ENCODE peak calls at places on chromosomes 16 and 17, in five cellular contexts. Y is K562, L is HepG2, U is SK-N-SH, B is H1. I is an unnamed sample.
A peak's percentile ranks its signal among the peaks of the same experiment; 100 is the strongest.

GRCh38 chr17:80214012-80214877 is 5.9 kb downstream of the SGSH start:
- DNase-seq in U (no peak), B (no peak), Y (no peak), L (no peak), I (no peak)

GRCh38 chr16:85225721-85226120 is 113.4 kb upstream of the CIBAR2 start:
- DNase-seq in U (no peak), B (no peak), Y (no peak), L (no peak), I (no peak)

GRCh38 chr16:50662306-50662940 is 18.7 kb downstream of the SNX20 start:
- DNase-seq in L (no peak), U (no peak), B (no peak), Y (no peak), I (no peak)

GRCh38 chr17:50993544-50993943 is 127.1 kb downstream of the SPAG9 start:
- DNase-seq in L (no peak), Y (no peak), U (no peak), B (no peak), I (no peak)

GRCh38 chr17:34151081-34151480 is 104.0 kb upstream of the CCL2 start:
- DNase-seq in B (no peak), U (no peak), L (no peak), Y (no peak), I (no peak)

GRCh38 chr16:25823891-25824290 is 132.1 kb downstream of the HS3ST4 start:
- DNase-seq in U (no peak), L (no peak), Y (no peak), B (no peak), I (no peak)

GRCh38 chr17:39927928-39928867 is 666 bp downstream of the LRRC3C start:
- DNase-seq in B (peak; percentile 81), L (peak; percentile 72), Y (no peak), U (peak; percentile 52), I (no peak)

GRCh38 chr17:77400445-77400870 is 259.7 kb downstream of the SEC14L1 start:
- DNase-seq in B (no peak), L (no peak), U (peak; percentile 95), Y (peak; percentile 55), I (peak; percentile 36)

GRCh38 chr16:90057738-90058173 is 19.4 kb downstream of the PRDM7 start:
- DNase-seq in U (no peak), L (peak; percentile 71), B (no peak), Y (peak; percentile 71), I (no peak)

GRCh38 chr17:67588326-67588725 is 129.4 kb upstream of the NOL11 start:
- DNase-seq in U (no peak), B (no peak), Y (no peak), L (no peak), I (no peak)

GRCh38 chr17:39679521-39680192 is 8.2 kb downstream of the PGAP3 start:
- DNase-seq in B (no peak), L (no peak), Y (no peak), U (no peak), I (no peak)

GRCh38 chr17:28747046-28747691 is 3.4 kb downstream of the TRAF4 start:
- DNase-seq in U (no peak), B (no peak), Y (no peak), L (no peak), I (no peak)

GRCh38 chr16:56611281-56611833 is 3.0 kb downstream of the MT2A start:
- DNase-seq in B (no peak), Y (no peak), U (no peak), L (peak; percentile 78), I (no peak)

GRCh38 chr17:3951003-3951402 is 13.2 kb downstream of the ATP2A3 start:
- DNase-seq in L (no peak), Y (no peak), B (no peak), U (no peak), I (no peak)

DNA sequence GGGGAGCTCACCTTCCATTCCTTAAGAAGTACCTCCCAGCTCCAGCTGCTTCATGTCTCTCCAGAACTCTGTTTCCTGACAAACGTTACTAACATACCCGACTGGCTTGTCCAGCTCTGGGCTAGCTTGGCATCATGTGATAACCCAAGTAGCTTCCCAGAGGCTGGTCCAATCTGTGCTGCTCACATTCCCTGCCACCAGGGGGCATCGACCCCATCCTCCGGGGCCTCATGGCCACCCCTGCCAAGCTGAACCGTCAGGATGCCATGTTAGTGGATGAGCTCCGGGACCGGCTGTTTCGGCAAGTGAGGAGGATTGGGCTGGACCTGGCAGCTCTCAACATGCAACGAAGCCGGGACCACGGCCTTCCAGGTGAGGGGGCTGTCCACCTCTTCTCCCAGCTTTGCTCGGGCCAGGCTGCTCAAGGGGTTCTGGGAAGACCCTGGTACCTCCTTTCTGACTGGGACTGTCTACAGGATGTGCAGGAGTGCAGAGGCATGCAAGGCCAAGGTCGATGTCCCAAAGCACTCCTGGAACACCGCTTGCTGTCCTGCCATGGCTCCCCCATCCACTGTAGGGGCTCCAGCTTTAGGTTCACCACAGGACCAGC is 7.6 kb downstream of the EPX start:
- DNase-seq in Y (peak; percentile 62), B (peak; percentile 89), U (peak; percentile 89), L (peak; percentile 52), I (peak; percentile 61)
- TF ChIP-seq GABPA in Y (no peak), B (peak; percentile 18), U (no peak), L (no peak), I (no peak)

GRCh38 chr17:6489016-6489550 is 44.8 kb downstream of the PIMREG start:
- DNase-seq in B (no peak), L (no peak), U (no peak), Y (no peak), I (no peak)
- TF ChIP-seq GABPA in B (no peak), L (no peak), U (no peak), Y (no peak), I (no peak)

GRCh38 chr17:60899115-60899514 is 221.5 kb downstream of the BCAS3 start:
- DNase-seq in U (no peak), L (no peak), Y (no peak), B (no peak), I (no peak)
- TF ChIP-seq GABPA in U (no peak), L (no peak), Y (no peak), B (no peak), I (no peak)

DNA sequence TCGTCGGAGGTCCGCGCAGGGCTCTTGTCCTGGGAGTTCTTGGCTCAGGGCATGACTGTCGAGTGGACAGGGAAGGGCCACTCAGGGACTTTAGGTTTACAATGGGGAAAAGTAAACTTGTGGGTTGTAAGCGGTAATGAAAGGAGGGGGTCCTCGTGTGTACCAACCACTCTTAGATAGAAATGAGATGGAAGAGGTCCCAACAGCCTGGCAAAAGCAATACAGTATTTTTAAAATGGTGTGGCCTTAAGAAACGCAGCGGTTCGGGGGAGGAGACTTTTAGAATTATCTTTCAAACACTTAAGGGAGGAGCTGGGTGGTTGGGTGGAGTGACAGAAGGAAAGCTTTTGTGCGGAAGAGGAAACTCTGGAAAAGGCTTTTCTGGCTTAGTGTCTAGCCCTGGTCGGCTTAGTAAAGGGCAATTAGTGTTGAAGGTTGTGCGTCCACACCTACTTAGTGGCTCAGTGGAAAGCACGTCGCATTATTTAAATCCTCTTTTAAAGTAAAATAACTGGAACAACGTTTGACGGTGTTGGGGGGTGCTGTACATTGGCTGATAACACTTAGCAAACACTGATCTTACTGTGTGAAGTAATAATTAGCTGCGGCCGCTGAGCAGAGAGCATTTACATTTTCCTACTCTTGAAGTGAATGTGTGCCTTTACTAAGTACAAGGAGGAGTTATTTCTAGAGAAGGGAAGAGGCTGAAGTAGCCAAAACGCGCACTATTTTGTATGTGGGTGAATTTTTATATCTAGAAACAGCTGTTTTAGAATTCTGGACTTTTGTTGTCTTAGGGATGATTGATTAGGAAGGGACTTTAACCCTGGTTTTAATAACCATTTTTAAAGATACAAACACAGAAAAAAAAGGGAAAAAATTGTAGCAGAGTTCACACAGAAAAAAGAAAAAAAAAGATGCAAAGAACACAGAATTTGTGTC is 1.0 kb downstream of the WSB1 start:
- DNase-seq in U (peak; percentile 48), B (no peak), Y (peak; percentile 91), L (peak; percentile 31), I (peak; percentile 80)
- TF ChIP-seq GABPA in U (peak; percentile 0), B (no peak), Y (no peak), L (no peak), I (no peak)

DNA sequence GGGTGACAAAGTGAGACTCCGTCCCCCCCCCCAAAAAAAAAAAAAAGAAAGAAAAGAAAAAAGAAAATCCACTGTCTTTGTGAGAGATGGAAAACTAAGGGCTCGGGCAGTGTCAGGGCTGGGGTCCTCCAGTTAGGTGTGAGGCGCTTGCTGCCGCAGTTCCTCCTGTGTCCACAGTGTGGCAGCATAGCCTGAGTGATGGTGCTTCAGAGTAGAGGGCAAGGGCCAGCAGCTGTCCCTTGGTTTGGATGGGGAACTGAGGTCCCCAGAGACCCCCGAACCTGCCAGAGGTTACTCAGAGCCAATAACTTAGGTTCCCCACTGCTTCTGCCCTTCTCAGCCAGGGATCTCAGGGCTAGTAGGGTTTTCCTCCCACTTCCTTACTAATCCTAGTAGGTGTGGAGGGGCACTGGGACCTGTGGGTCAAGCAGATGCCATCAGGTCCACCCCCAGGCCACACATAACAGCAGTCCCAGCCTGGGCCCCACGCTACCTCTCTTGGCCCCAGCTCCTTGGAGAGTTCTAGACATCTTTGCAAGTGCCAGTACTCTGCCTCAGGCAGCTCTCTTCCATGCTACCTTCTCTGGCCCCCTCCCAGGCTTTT is 7.9 kb upstream of the LLGL1 start:
- DNase-seq in U (peak; percentile 86), Y (peak; percentile 74), B (peak; percentile 96), L (peak; percentile 62), I (peak; percentile 32)
- TF ChIP-seq GABPA in U (no peak), Y (no peak), B (no peak), L (no peak), I (no peak)

GRCh38 chr16:54281535-54282201 is 4.9 kb downstream of the IRX3 start:
- DNase-seq in B (peak; percentile 71), L (no peak), U (no peak), Y (no peak), I (no peak)
- TF ChIP-seq GABPA in B (no peak), L (no peak), U (no peak), Y (no peak), I (no peak)

I was measured in HL-60.